ENCODE peak calls at places on chromosome 7, in eight cellular contexts. C is CD4-positive, alpha-beta memory T cell; S is uterus; Z is right lobe of liver; W is stomach; N is GM23248; J is body of pancreas; M is SJSA1. D is an unnamed sample.

GRCh38 chr7:44460325-44460724 is 30.1 kb downstream of the NUDCD3 start:
- DNase-seq in S (no peak), Z (no peak), J (no peak), M (no peak), W (no peak), C (peak; percentile 87), N (no peak), D (peak; percentile 90)

GRCh38 chr7:142300689-142301088 is 42.8 kb upstream of the PRSS58 start:
- DNase-seq in J (no peak), C (peak; percentile 23), Z (no peak), N (no peak), W (no peak), S (no peak), M (no peak), D (peak; percentile 27)

GRCh38 chr7:101882595-101883564 is 65.5 kb downstream of the CUX1 start:
- DNase-seq in N (peak; percentile 100), Z (peak; percentile 85), M (peak; percentile 96), W (peak; percentile 88), S (peak; percentile 98), C (no peak), J (peak; percentile 90), D (no peak)

GRCh38 chr7:8212638-8213037 is 49.3 kb downstream of the ICA1 start:
- DNase-seq in W (no peak), C (no peak), M (no peak), J (no peak), N (no peak), Z (peak; percentile 87), S (no peak), D (no peak)

GRCh38 chr7:158812684-158813083 is 16.6 kb downstream of the ESYT2 start:
- DNase-seq in J (no peak), W (no peak), N (no peak), S (no peak), Z (no peak), M (no peak), C (peak; percentile 89), D (no peak)

GRCh38 chr7:155225516-155225915 is 72.2 kb upstream of the INSIG1 start:
- DNase-seq in Z (peak; percentile 31), N (no peak), C (no peak), M (no peak), W (no peak), S (no peak), J (no peak), D (no peak)

GRCh38 chr7:33673029-33673700 is 232.2 kb upstream of the BMPER start:
- DNase-seq in M (no peak), N (no peak), C (no peak), J (no peak), W (no peak), Z (no peak), S (no peak), D (no peak)

GRCh38 chr7:72337822-72338167 is 74.3 kb downstream of the CALN1 start:
- DNase-seq in N (no peak), S (no peak), C (no peak), M (no peak), J (no peak), Z (no peak), W (no peak), D (no peak)

GRCh38 chr7:149883452-149883861 is 9.7 kb downstream of the ATP6V0E2 start:
- DNase-seq in J (peak; percentile 88), Z (peak; percentile 78), W (peak; percentile 71), N (peak; percentile 71), M (no peak), S (peak; percentile 49), C (peak; percentile 53), D (no peak)

GRCh38 chr7:104926905-104927454 is 87.0 kb upstream of the KMT2E start:
- DNase-seq in J (peak; percentile 74), M (no peak), Z (no peak), C (no peak), W (peak; percentile 71), N (no peak), S (no peak), D (no peak)

GRCh38 chr7:108406474-108406873 is 49.8 kb downstream of the NRCAM start:
- DNase-seq in Z (no peak), C (no peak), S (no peak), W (no peak), M (no peak), N (peak; percentile 29), J (no peak), D (no peak)

GRCh38 chr7:96017877-96018276 is 245.5 kb downstream of the DYNC1I1 start:
- DNase-seq in Z (no peak), W (peak; percentile 66), M (no peak), N (no peak), J (peak; percentile 59), S (no peak), C (no peak), D (no peak)

GRCh38 chr7:149885191-149886017 is 11.6 kb downstream of the ATP6V0E2 start:
- DNase-seq in Z (no peak), C (no peak), M (no peak), W (no peak), N (no peak), J (peak; percentile 38), S (peak; percentile 9), D (no peak)

GRCh38 chr7:155811895-155812761 is at the start of gene SHH:
- DNase-seq in N (peak; percentile 50), Z (peak; percentile 52), S (no peak), W (no peak), C (no peak), J (no peak), M (no peak), D (no peak)

GRCh38 chr7:32058017-32058416 is 12.2 kb downstream of the PDE1C start:
- DNase-seq in Z (no peak), M (no peak), C (no peak), S (no peak), N (no peak), W (no peak), J (no peak), D (no peak)

GRCh38 chr7:94423865-94424264 is 29.2 kb downstream of the COL1A2 start:
- DNase-seq in C (no peak), M (peak; percentile 53), N (peak; percentile 90), W (no peak), S (no peak), Z (no peak), J (no peak), D (no peak)

GRCh38 chr7:18566829-18567228 is 71.3 kb downstream of the HDAC9 start:
- DNase-seq in S (no peak), M (no peak), Z (no peak), C (no peak), J (no peak), W (no peak), N (no peak), D (no peak)

GRCh38 chr7:28298870-28299484 is 113.3 kb upstream of the CREB5 start:
- DNase-seq in C (no peak), W (no peak), S (no peak), J (peak; percentile 41), N (peak; percentile 87), Z (no peak), M (no peak), D (no peak)

GRCh38 chr7:8714791-8715190 is 281.4 kb downstream of the NXPH1 start:
- DNase-seq in J (no peak), C (no peak), Z (peak; percentile 27), N (no peak), W (no peak), M (no peak), S (no peak), D (no peak)

GRCh38 chr7:90262438-90262837 is 17.5 kb downstream of the CFAP69 start:
- DNase-seq in M (no peak), C (no peak), J (no peak), S (no peak), N (peak; percentile 73), W (no peak), Z (no peak), D (no peak)

DNA sequence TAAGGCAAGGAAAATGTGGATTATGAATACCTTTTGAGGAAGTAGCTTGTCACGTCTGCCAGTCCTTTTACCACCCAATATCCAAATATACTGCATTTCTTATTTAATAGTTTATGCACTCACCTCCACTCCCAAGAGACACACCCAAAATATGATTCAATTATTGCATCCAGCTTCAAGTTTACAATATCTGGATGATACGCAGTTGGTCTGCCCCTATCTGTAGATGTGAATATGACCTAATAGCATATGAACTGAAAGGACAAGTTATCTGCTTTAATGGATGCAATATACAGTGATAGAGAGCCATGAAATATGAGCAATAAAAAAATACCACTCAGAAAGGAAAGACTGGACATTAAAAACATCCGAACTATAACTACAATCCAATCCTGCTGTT is 159.4 kb upstream of the MAGI2 start:
- DNase-seq in S (no peak), C (no peak), Z (no peak), J (no peak), W (no peak), N (no peak), M (no peak), D (no peak)
- H3K4me1 ChIP-seq in S (no peaks in the 10 kb centered on the region), C (no peaks in the 10 kb centered on the region), Z (no peaks in the 10 kb centered on the region), J (no peaks in the 10 kb centered on the region), W (no peaks in the 10 kb centered on the region), N (peaks cover 3% of the 10 kb centered on the region), M (no peaks in the 10 kb centered on the region), D (no peaks in the 10 kb centered on the region)

GRCh38 chr7:43458746-43459337 is 124.1 kb upstream of the STK17A start:
- DNase-seq in C (no peak), M (no peak), N (no peak), S (no peak), Z (no peak), J (no peak), W (no peak), D (no peak)
- H3K4me1 ChIP-seq in C (no peaks in the 10 kb centered on the region), M (peaks cover 3% of the 10 kb centered on the region), N (peaks cover 22% of the 10 kb centered on the region), S (no peaks in the 10 kb centered on the region), Z (no peaks in the 10 kb centered on the region), J (no peaks in the 10 kb centered on the region), W (no peaks in the 10 kb centered on the region), D (no peaks in the 10 kb centered on the region)

GRCh38 chr7:140312141-140312846 is 86.0 kb downstream of the SLC37A3 start:
- DNase-seq in M (no peak), C (no peak), N (no peak), S (no peak), J (no peak), Z (no peak), W (no peak), D (no peak)
- H3K4me1 ChIP-seq in M (peaks cover 10% of the 10 kb centered on the region), C (no peaks in the 10 kb centered on the region), N (peaks cover 31% of the 10 kb centered on the region), S (peaks cover 3% of the 10 kb centered on the region), J (peaks cover 16% of the 10 kb centered on the region), Z (no peaks in the 10 kb centered on the region), W (peaks cover 26% of the 10 kb centered on the region), D (no peaks in the 10 kb centered on the region)

GRCh38 chr7:144853542-144853941 is 17.7 kb upstream of the TPK1 start:
- DNase-seq in W (no peak), C (no peak), Z (no peak), M (no peak), J (no peak), S (no peak), N (no peak), D (no peak)

GRCh38 chr7:144857463-144857862 is 21.6 kb upstream of the TPK1 start:
- DNase-seq in C (no peak), M (no peak), S (no peak), Z (no peak), N (no peak), W (no peak), J (no peak), D (no peak)

DNA sequence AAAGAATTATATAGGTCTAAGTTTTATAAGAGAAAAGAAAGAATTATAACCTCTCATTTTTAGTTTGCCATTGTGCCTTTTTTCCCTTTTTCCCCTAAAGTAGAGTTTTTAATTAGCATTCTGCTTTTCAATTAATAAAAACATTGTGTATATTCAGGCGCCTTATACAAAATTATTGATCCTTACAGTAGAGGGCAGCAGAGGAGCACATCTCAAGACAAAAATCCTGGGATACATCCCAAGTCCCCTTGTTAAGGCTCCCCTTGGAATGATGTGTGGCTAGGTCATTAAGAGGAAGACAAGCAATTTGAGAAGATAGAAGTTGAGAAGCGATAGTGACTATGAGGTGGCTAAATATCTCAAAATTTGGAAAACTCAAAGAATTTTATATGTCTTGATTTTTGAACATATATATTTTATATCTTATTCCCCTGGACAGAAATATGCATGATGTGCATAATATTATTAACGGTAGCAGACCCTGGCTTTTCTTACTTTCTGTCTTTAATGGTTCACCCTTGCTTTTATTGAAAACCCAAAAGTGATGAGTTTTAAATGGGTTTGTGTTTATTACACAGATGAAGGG is 19.1 kb upstream of the TPK1 start:
- DNase-seq in J (no peak), N (peak; percentile 50), Z (no peak), M (no peak), W (no peak), C (no peak), S (no peak), D (no peak)
- H3K4me1 ChIP-seq in J (no peaks in the 10 kb centered on the region), N (no peaks in the 10 kb centered on the region), Z (no peaks in the 10 kb centered on the region), M (no peaks in the 10 kb centered on the region), W (no peaks in the 10 kb centered on the region), C (no peaks in the 10 kb centered on the region), S (no peaks in the 10 kb centered on the region), D (no peaks in the 10 kb centered on the region)